ENCODE peak calls at places on chromosomes 2 and 18, in eight cellular contexts. G, U, K, E, P, X, W and A are unnamed samples.
A peak's percentile ranks its signal among the peaks of the same experiment; 100 is the strongest.

GRCh38 chr18:32446780-32447179 is 23.9 kb downstream of the GAREM1 start:
- DNase-seq in G (no peak), U (no peak), K (no peak), E (no peak), P (no peak), X (no peak), W (no peak), A (no peak)

GRCh38 chr2:190695739-190696138 is 46.9 kb downstream of the NAB1 start:
- DNase-seq in G (no peak), U (no peak), K (no peak), E (no peak), P (no peak), X (no peak), W (no peak), A (no peak)

GRCh38 chr18:159037-159652 is 788 bp downstream of the USP14 start:
- DNase-seq in G (no peak), U (no peak), K (no peak), E (peak; percentile 20), P (no peak), X (no peak), W (no peak), A (no peak)

GRCh38 chr2:73952499-73953446 is 26.1 kb downstream of the DGUOK start:
- DNase-seq in G (no peak), U (no peak), K (no peak), E (no peak), P (no peak), X (no peak), W (no peak), A (no peak)

GRCh38 chr2:25684577-25684976 is 11.2 kb upstream of the DTNB start:
- DNase-seq in G (no peak), U (no peak), K (no peak), E (no peak), P (no peak), X (no peak), W (no peak), A (no peak)

GRCh38 chr2:231041061-231041689 is 3.9 kb downstream of the C2orf72 start:
- DNase-seq in G (no peak), U (no peak), K (no peak), E (no peak), P (no peak), X (no peak), W (no peak), A (no peak)

GRCh38 chr2:158034198-158034831 is 67.4 kb upstream of the UPP2 start:
- DNase-seq in G (peak; percentile 75), U (no peak), K (no peak), E (peak; percentile 13), P (no peak), X (no peak), W (peak; percentile 15), A (no peak)

GRCh38 chr2:70247364-70248144 is 874 bp downstream of the TIA1 start:
- DNase-seq in G (no peak), U (no peak), K (no peak), E (peak; percentile 17), P (no peak), X (no peak), W (no peak), A (no peak)

GRCh38 chr2:28869494-28870145 is 489 bp downstream of the TRMT61B start:
- DNase-seq in G (peak; percentile 50), U (no peak), K (no peak), E (no peak), P (no peak), X (no peak), W (peak; percentile 26), A (no peak)

GRCh38 chr2:234463626-234464290 is 33.1 kb downstream of the ARL4C start:
- DNase-seq in G (no peak), U (peak; percentile 84), K (peak; percentile 80), E (no peak), P (peak; percentile 92), X (peak; percentile 79), W (peak; percentile 52), A (no peak)

GRCh38 chr18:13137939-13138821 is 80.4 kb upstream of the LDLRAD4 start:
- DNase-seq in G (peak; percentile 94), U (peak; percentile 84), K (peak; percentile 75), E (no peak), P (peak; percentile 94), X (peak; percentile 61), W (no peak), A (no peak)

GRCh38 chr2:111715987-111716900 is 167.7 kb downstream of the ANAPC1 start:
- DNase-seq in G (peak; percentile 90), U (no peak), K (no peak), E (no peak), P (no peak), X (no peak), W (no peak), A (no peak)

GRCh38 chr18:34311468-34311867 is 86.8 kb upstream of the NOL4 start:
- DNase-seq in G (no peak), U (no peak), K (no peak), E (no peak), P (no peak), X (no peak), W (no peak), A (no peak)

GRCh38 chr2:213475433-213475832 is 191.2 kb downstream of the SPAG16 start:
- DNase-seq in G (no peak), U (no peak), K (no peak), E (peak; percentile 26), P (no peak), X (no peak), W (no peak), A (no peak)

GRCh38 chr18:8895987-8896619 is 190.7 kb downstream of the MTCL1 start:
- DNase-seq in G (no peak), U (no peak), K (no peak), E (no peak), P (no peak), X (no peak), W (no peak), A (no peak)

GRCh38 chr18:8894823-8895222 is 189.5 kb downstream of the MTCL1 start:
- DNase-seq in G (no peak), U (no peak), K (no peak), E (no peak), P (no peak), X (no peak), W (no peak), A (no peak)

GRCh38 chr18:8893221-8893620 is 187.9 kb downstream of the MTCL1 start:
- DNase-seq in G (no peak), U (no peak), K (no peak), E (no peak), P (no peak), X (no peak), W (no peak), A (no peak)

GRCh38 chr18:8893628-8894231 is 188.4 kb downstream of the MTCL1 start:
- DNase-seq in G (no peak), U (no peak), K (no peak), E (no peak), P (no peak), X (no peak), W (no peak), A (no peak)

DNA sequence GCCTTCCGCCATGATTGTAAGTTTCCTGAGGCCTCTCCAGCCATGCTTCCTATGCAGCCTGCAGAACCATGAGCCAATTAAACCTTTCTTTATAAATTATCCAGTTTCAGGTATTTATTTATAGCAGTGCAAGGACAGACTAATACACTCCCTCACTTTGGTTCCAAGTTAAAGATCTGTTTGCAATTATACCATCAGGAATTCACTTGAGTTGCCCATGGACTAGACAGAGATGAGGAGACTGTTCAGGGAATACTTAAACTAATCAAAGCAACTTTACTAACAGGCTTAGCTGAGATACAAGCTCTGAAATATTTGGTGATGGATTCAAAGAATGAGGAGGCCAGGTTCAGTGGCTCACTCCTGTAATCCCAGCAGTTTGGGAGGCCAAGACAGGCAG is 190.0 kb downstream of the MTCL1 start:
- DNase-seq in G (no peak), U (no peak), K (no peak), E (no peak), P (no peak), X (no peak), W (no peak), A (no peak)
- H3K4me1 ChIP-seq in G (no peaks in the 10 kb centered on the region), U (no peaks in the 10 kb centered on the region), K (no peaks in the 10 kb centered on the region), E (peaks cover 12% of the 10 kb centered on the region), P (no peaks in the 10 kb centered on the region), X (no peaks in the 10 kb centered on the region), W (no peaks in the 10 kb centered on the region), A (no peaks in the 10 kb centered on the region)

DNA sequence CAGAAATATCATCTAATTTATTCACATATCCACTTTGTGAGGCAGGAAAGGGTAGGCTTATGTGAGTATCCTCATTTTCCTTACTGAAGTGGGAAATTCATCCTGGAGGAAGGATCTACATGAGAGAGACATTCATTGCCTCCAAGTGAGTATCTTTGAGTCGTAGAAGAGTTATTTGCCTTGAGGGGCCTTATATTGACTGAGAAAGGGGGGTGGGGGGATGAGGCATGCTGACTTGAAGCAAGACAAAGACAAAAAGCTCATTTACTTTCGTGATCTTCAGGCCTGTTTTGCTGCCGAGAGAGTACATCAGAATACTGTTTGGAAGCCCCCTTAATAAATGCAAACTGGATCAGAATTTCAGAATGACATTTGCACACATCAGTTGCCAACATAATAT is 17.6 kb upstream of the NEDD4L start:
- DNase-seq in G (no peak), U (no peak), K (no peak), E (no peak), P (no peak), X (no peak), W (no peak), A (no peak)
- H3K4me3 ChIP-seq in G (no peak overlapping the region), U (no peak overlapping the region), K (no peak overlapping the region), E (no peak overlapping the region), P (no peak overlapping the region), X (no peak overlapping the region), W (no peak overlapping the region), A (no peak overlapping the region)

DNA sequence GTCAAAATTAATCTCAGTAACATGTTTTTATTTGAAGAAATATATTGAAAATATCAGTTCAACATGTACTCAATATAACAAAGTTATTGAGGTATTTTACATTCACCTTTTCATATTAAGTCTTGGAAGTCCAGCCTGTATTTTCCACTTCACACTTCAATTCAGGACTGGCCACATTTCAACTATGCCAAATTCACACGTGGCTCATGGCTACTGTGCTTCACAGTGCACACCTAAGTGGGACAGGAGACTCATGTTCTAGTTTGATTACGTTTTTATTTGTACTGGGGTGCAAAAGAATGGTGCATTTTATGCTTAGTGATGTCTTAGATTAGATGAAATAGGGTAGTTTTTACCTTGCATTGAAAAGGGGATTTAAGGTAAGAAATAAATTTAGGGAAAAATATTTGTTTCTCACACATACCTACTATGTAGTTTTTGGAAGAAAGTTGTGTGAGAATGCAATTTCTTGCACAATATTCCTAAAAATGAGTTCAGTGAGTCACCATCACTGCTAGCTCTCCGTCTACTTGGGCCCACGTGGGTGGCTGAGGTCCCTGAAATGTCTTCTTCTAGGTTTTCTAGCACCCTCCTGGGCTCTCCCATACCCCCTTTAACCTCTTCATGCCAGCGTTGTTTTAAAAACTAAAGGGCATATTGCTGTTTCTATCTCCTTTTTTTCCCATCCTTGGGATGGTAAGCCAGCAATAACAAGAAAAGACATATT is 87.0 kb downstream of the ST6GAL2 start:
- DNase-seq in G (no peak), U (no peak), K (no peak), E (no peak), P (no peak), X (no peak), W (no peak), A (no peak)
- H3K4me1 ChIP-seq in G (no peaks in the 10 kb centered on the region), U (no peaks in the 10 kb centered on the region), K (no peaks in the 10 kb centered on the region), E (no peaks in the 10 kb centered on the region), P (no peaks in the 10 kb centered on the region), X (no peaks in the 10 kb centered on the region), W (no peaks in the 10 kb centered on the region), A (no peaks in the 10 kb centered on the region)

DNA sequence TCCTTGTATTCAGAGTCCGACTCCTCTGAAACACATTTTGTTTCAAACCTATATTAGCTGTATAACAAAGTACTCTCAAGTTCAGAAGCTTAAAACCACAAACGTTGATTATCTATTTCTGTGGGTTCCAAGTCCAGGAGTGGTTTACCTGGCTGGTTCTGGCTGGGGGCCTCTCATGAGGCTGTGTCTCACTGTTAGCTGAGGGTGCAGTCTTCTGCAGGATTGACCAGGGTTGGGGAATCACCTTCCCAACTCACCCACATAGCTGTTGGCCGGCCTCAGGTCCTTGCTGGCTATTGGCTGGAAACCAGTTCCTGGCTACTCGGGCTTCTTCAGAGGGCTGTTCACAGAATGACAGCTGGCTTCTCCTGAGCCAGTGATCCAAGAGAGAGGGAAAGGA is 18.0 kb upstream of the ATIC start:
- DNase-seq in G (no peak), U (no peak), K (no peak), E (no peak), P (no peak), X (no peak), W (no peak), A (no peak)
- H3K4me3 ChIP-seq in G (no peak overlapping the region), U (no peak overlapping the region), K (no peak overlapping the region), E (no peak overlapping the region), P (no peak overlapping the region), X (no peak overlapping the region), W (no peak overlapping the region), A (no peak overlapping the region)